ENCODE peak calls at places on chromosomes 3 and 15, in four cellular contexts. One of them, this sample, is unnamed.

GRCh38 chr15:59274126-59274970 is 67.7 kb downstream of the LDHAL6B start:
- DNase-seq in adrenal gland: no peak
- DNase-seq in thoracic aorta: no peak
- DNase-seq in cardiac muscle cell: peak; percentile 70
- DNase-seq in this sample: no peak

GRCh38 chr3:50274371-50275104 is 4.3 kb upstream of the LSMEM2 start:
- DNase-seq in adrenal gland: peak; percentile 72
- DNase-seq in thoracic aorta: no peak
- DNase-seq in cardiac muscle cell: peak; percentile 66
- DNase-seq in this sample: peak; percentile 63

GRCh38 chr3:61935819-61936218 is 374.4 kb downstream of the PTPRG start:
- DNase-seq in adrenal gland: no peak
- DNase-seq in thoracic aorta: no peak
- DNase-seq in cardiac muscle cell: no peak
- DNase-seq in this sample: no peak

GRCh38 chr15:63240136-63240535 is 37.3 kb upstream of the APH1B start:
- DNase-seq in adrenal gland: no peak
- DNase-seq in thoracic aorta: no peak
- DNase-seq in cardiac muscle cell: no peak
- DNase-seq in this sample: no peak

GRCh38 chr3:69535613-69536012 is 149.7 kb upstream of the FRMD4B start:
- DNase-seq in adrenal gland: no peak
- DNase-seq in thoracic aorta: no peak
- DNase-seq in cardiac muscle cell: no peak
- DNase-seq in this sample: no peak

GRCh38 chr3:138186803-138187295 is 252 bp upstream of the ARMC8 start:
- DNase-seq in adrenal gland: peak; percentile 90
- DNase-seq in thoracic aorta: peak; percentile 64
- DNase-seq in cardiac muscle cell: peak; percentile 93
- DNase-seq in this sample: peak; percentile 94

GRCh38 chr3:73270839-73271483 is 209.5 kb downstream of the EBLN2 start:
- DNase-seq in adrenal gland: peak; percentile 18
- DNase-seq in thoracic aorta: no peak
- DNase-seq in cardiac muscle cell: peak; percentile 4
- DNase-seq in this sample: no peak

GRCh38 chr3:133211449-133211848 is 173.3 kb downstream of the TMEM108 start:
- DNase-seq in adrenal gland: no peak
- DNase-seq in thoracic aorta: no peak
- DNase-seq in cardiac muscle cell: peak; percentile 21
- DNase-seq in this sample: no peak

GRCh38 chr3:66534304-66534703 is 33.5 kb upstream of the LRIG1 start:
- DNase-seq in adrenal gland: no peak
- DNase-seq in thoracic aorta: no peak
- DNase-seq in cardiac muscle cell: no peak
- DNase-seq in this sample: no peak

GRCh38 chr3:123028233-123028828 is 768 bp upstream of the SEMA5B start:
- DNase-seq in adrenal gland: peak; percentile 43
- DNase-seq in thoracic aorta: no peak
- DNase-seq in cardiac muscle cell: peak; percentile 86
- DNase-seq in this sample: peak; percentile 51

GRCh38 chr15:89184367-89184766 is 37.0 kb downstream of the RLBP1 start:
- DNase-seq in adrenal gland: no peak
- DNase-seq in thoracic aorta: no peak
- DNase-seq in cardiac muscle cell: peak; percentile 11
- DNase-seq in this sample: no peak

GRCh38 chr15:75672646-75673425 is 25.1 kb downstream of the SNX33 start:
- DNase-seq in adrenal gland: no peak
- DNase-seq in thoracic aorta: no peak
- DNase-seq in cardiac muscle cell: peak; percentile 89
- DNase-seq in this sample: no peak

GRCh38 chr15:42090375-42090774 is 4.0 kb downstream of the PLA2G4D start:
- DNase-seq in adrenal gland: no peak
- DNase-seq in thoracic aorta: no peak
- DNase-seq in cardiac muscle cell: no peak
- DNase-seq in this sample: no peak

GRCh38 chr3:190384241-190384863 is 3.6 kb upstream of the CLDN16 start:
- DNase-seq in adrenal gland: peak; percentile 50
- DNase-seq in thoracic aorta: no peak
- DNase-seq in cardiac muscle cell: peak; percentile 60
- DNase-seq in this sample: no peak

GRCh38 chr3:128482175-128482856 is 10.7 kb downstream of the GATA2 start:
- DNase-seq in adrenal gland: no peak
- DNase-seq in thoracic aorta: no peak
- DNase-seq in cardiac muscle cell: no peak
- DNase-seq in this sample: no peak
- H3K27me3 ChIP-seq in adrenal gland: peaks cover 84% of the 10 kb centered on the region
- H3K27me3 ChIP-seq in thoracic aorta: peaks cover 38% of the 10 kb centered on the region
- H3K27me3 ChIP-seq in cardiac muscle cell: peaks cover 80% of the 10 kb centered on the region
- H3K27me3 ChIP-seq in this sample: peaks cover 3% of the 10 kb centered on the region

DNA sequence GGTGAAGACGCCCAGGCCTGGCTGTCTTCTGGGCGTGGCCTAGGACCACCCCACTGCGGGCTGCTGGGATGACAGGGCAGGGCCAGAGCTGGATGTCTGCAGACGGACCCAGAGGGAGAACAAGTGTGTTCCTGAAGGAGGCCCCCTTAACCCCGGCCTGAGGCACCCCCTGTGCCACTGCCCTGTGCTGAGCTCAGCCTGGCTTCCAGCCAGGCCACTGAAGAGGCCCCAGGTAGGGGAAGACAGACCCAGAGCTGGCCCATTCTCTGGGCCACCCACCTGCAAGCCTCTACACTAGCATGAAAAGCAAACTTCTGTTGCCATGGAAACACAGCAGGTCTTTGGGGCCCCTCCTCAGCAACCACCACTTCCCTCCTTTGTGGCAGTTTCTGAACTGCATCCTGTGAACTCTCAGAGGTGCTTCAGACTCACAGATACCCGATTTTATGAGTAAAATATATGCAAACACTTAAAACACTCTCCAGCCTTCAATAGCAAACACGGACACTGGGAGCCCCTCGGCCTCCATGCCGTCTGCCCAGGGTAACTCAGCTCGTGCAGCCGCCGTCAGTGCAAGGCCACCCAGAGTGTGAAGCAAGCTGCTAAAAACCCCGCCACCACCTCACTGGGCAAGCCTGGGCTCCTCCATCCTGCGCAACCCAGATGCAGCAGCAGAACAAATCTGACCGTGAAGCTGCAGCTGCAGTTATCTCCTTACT is 42.5 kb downstream of the CMTM6 start:
- DNase-seq in adrenal gland: no peak
- DNase-seq in thoracic aorta: no peak
- DNase-seq in cardiac muscle cell: no peak
- DNase-seq in this sample: no peak
- H3K27ac ChIP-seq in adrenal gland: no peak overlapping the region
- H3K27ac ChIP-seq in thoracic aorta: no peak overlapping the region
- H3K27ac ChIP-seq in cardiac muscle cell: no peak overlapping the region
- H3K27ac ChIP-seq in this sample: no peak overlapping the region

DNA sequence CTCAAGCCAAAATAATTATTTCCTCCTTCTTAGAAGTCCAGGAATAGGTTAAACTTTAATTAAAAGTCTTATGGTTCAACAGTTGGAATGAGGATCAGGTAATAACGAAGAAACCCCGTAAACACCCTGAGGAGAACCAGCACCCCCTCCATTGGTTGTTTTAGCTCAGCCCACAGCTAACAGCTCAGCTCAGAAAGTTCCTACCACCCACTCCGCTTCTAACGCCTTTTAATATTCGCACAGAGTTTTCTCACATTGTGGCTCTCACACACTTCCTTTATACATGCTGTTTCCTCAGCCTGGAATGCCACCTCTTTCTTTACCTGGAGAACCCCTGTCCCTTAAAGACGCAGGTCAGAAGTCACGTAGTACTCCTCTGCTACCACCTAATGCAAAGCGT is 17.0 kb downstream of the CX3CR1 start:
- DNase-seq in adrenal gland: no peak
- DNase-seq in thoracic aorta: no peak
- DNase-seq in cardiac muscle cell: no peak
- DNase-seq in this sample: no peak
- H3K27me3 ChIP-seq in adrenal gland: no peaks in the 10 kb centered on the region
- H3K27me3 ChIP-seq in thoracic aorta: no peaks in the 10 kb centered on the region
- H3K27me3 ChIP-seq in cardiac muscle cell: no peaks in the 10 kb centered on the region
- H3K27me3 ChIP-seq in this sample: no peaks in the 10 kb centered on the region

GRCh38 chr15:28887344-28888174 is 1.8 kb downstream of the APBA2 start:
- DNase-seq in adrenal gland: no peak
- DNase-seq in thoracic aorta: no peak
- DNase-seq in cardiac muscle cell: no peak
- DNase-seq in this sample: no peak

GRCh38 chr15:28888302-28888894 is 2.6 kb downstream of the APBA2 start:
- DNase-seq in adrenal gland: no peak
- DNase-seq in thoracic aorta: no peak
- DNase-seq in cardiac muscle cell: no peak
- DNase-seq in this sample: no peak

GRCh38 chr15:28885630-28886430 is at the start of gene APBA2:
- DNase-seq in adrenal gland: no peak
- DNase-seq in thoracic aorta: no peak
- DNase-seq in cardiac muscle cell: peak; percentile 59
- DNase-seq in this sample: no peak

GRCh38 chr15:28885289-28885629 is 515 bp upstream of the APBA2 start:
- DNase-seq in adrenal gland: no peak
- DNase-seq in thoracic aorta: no peak
- DNase-seq in cardiac muscle cell: peak; percentile 18
- DNase-seq in this sample: no peak

GRCh38 chr15:28886431-28887343 is 913 bp downstream of the APBA2 start:
- DNase-seq in adrenal gland: no peak
- DNase-seq in thoracic aorta: no peak
- DNase-seq in cardiac muscle cell: no peak
- DNase-seq in this sample: no peak
- H3K27ac ChIP-seq in adrenal gland: no peak overlapping the region
- H3K27ac ChIP-seq in thoracic aorta: no peak overlapping the region
- H3K27ac ChIP-seq in cardiac muscle cell: no peak overlapping the region
- H3K27ac ChIP-seq in this sample: no peak overlapping the region

DNA sequence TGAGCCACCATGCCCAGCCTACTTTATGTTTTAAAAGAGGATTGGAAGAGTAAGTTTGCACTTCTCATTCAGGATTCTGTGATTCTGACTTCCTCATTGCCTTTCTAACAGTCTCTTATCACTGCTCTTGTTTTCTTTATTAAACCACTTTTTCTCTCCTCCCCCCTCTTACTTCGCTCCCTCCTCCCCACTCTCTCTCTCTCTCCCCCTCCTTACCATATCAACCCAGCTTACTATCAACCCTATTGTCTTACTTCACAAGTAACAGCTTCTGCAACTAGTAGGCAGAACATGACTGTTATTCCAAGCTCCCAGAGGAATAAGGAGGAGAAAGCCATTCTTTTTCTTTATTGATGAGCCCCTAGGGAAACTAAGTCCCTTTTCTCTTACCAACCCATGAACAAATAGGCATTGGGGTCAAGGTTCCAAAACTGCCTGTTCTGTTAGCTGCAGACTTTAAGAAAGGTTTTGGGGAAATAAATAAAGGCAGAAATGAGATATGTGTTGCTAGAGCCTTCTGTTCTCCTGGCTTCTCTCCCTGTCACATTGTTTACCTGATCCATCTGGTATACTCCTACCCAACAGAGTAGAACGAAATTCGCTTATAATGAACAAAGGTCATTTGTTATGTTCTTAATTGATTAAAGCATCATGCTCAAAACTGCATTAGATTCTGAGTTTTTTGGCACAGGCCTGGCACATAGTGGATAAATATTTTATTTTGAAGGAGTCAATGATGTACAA is 56.4 kb upstream of the RASGRP1 start:
- DNase-seq in adrenal gland: no peak
- DNase-seq in thoracic aorta: no peak
- DNase-seq in cardiac muscle cell: peak; percentile 6
- DNase-seq in this sample: no peak
- H3K27me3 ChIP-seq in adrenal gland: no peaks in the 10 kb centered on the region
- H3K27me3 ChIP-seq in thoracic aorta: no peaks in the 10 kb centered on the region
- H3K27me3 ChIP-seq in cardiac muscle cell: no peaks in the 10 kb centered on the region
- H3K27me3 ChIP-seq in this sample: no peaks in the 10 kb centered on the region

DNA sequence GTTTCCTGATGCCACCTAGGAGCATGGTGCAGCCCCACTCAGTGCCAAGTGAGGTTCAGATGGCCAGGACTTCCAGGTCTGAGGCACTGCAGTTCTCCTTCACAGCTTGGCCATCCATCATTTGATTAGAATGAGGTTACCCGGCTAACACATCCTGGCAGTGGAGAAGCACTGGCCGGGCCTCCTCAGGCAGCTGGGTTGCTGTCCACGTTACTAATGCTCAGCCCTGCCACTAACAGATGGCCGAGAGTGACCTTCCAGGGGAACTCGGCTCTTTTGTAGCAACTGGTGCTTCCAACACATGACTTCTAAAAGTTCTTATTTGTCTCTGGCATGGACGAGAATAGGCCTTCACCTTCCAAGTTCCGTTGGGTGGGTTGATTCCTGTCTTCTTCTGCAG is 204.6 kb upstream of the CFAP20DC start:
- DNase-seq in adrenal gland: no peak
- DNase-seq in thoracic aorta: no peak
- DNase-seq in cardiac muscle cell: no peak
- DNase-seq in this sample: no peak
- H3K27ac ChIP-seq in adrenal gland: no peak overlapping the region
- H3K27ac ChIP-seq in thoracic aorta: no peak overlapping the region
- H3K27ac ChIP-seq in cardiac muscle cell: no peak overlapping the region
- H3K27ac ChIP-seq in this sample: no peak overlapping the region

GRCh38 chr15:48607846-48608245 is 37.7 kb downstream of the FBN1 start:
- DNase-seq in adrenal gland: no peak
- DNase-seq in thoracic aorta: no peak
- DNase-seq in cardiac muscle cell: no peak
- DNase-seq in this sample: no peak

GRCh38 chr15:48604567-48604966 is 40.9 kb downstream of the FBN1 start:
- DNase-seq in adrenal gland: no peak
- DNase-seq in thoracic aorta: no peak
- DNase-seq in cardiac muscle cell: peak; percentile 62
- DNase-seq in this sample: no peak

GRCh38 chr15:48603922-48604321 is 41.6 kb downstream of the FBN1 start:
- DNase-seq in adrenal gland: no peak
- DNase-seq in thoracic aorta: no peak
- DNase-seq in cardiac muscle cell: no peak
- DNase-seq in this sample: no peak

GRCh38 chr15:48614051-48614450 is 31.5 kb downstream of the FBN1 start:
- DNase-seq in adrenal gland: no peak
- DNase-seq in thoracic aorta: no peak
- DNase-seq in cardiac muscle cell: no peak
- DNase-seq in this sample: no peak

GRCh38 chr15:48609486-48609885 is 36.0 kb downstream of the FBN1 start:
- DNase-seq in adrenal gland: no peak
- DNase-seq in thoracic aorta: no peak
- DNase-seq in cardiac muscle cell: no peak
- DNase-seq in this sample: no peak
- H3K27me3 ChIP-seq in adrenal gland: no peaks in the 10 kb centered on the region
- H3K27me3 ChIP-seq in thoracic aorta: no peaks in the 10 kb centered on the region
- H3K27me3 ChIP-seq in cardiac muscle cell: no peaks in the 10 kb centered on the region
- H3K27me3 ChIP-seq in this sample: no peaks in the 10 kb centered on the region

This sample was measured in tibial artery.